ENCODE peak calls at places on chromosomes 1 and 21, in eight cellular contexts. Q, P, J, W, Z, U, C and H are unnamed samples. For H3K4me1 and H3K9me3, the result is how much of the 10 kb centered on the place peaks cover.

GRCh38 chr1:173925306-173926242 is 8.4 kb upstream of the SERPINC1 start:
- DNase-seq in Q (no peak), P (no peak), J (no peak), W (no peak), Z (no peak), U (no peak), C (no peak), H (no peak)

GRCh38 chr1:198845851-198846250 is 207.0 kb downstream of the PTPRC start:
- DNase-seq in Q (no peak), P (no peak), J (no peak), W (no peak), Z (no peak), U (no peak), C (peak), H (no peak)

GRCh38 chr21:38817371-38818335 is 11.9 kb downstream of the ETS2 start:
- DNase-seq in Q (no peak), P (peak), J (peak), W (peak), Z (no peak), U (no peak), C (peak), H (no peak)

GRCh38 chr1:19361231-19362147 is 49.4 kb downstream of the SLC66A1 start:
- DNase-seq in Q (no peak), P (peak), J (no peak), W (no peak), Z (peak), U (no peak), C (peak), H (peak)

GRCh38 chr1:198232407-198232806 is 75.6 kb downstream of the NEK7 start:
- DNase-seq in Q (no peak), P (peak), J (no peak), W (no peak), Z (no peak), U (no peak), C (peak), H (no peak)

GRCh38 chr1:101463195-101463594 is 226.4 kb downstream of the S1PR1 start:
- DNase-seq in Q (no peak), P (peak), J (no peak), W (no peak), Z (no peak), U (no peak), C (no peak), H (no peak)

GRCh38 chr1:21887216-21887736 is 49.8 kb downstream of the HSPG2 start:
- DNase-seq in Q (no peak), P (no peak), J (no peak), W (no peak), Z (no peak), U (no peak), C (no peak), H (no peak)

GRCh38 chr1:43919906-43920305 is 13.7 kb upstream of the ARTN start:
- DNase-seq in Q (no peak), P (no peak), J (no peak), W (no peak), Z (no peak), U (no peak), C (no peak), H (no peak)

GRCh38 chr1:59005491-59006308 is 221.9 kb upstream of the JUN start:
- DNase-seq in Q (peak), P (no peak), J (no peak), W (no peak), Z (no peak), U (no peak), C (no peak), H (no peak)

GRCh38 chr21:40847956-40848355 is 998 bp upstream of the DSCAM start:
- DNase-seq in Q (no peak), P (no peak), J (no peak), W (no peak), Z (no peak), U (no peak), C (no peak), H (no peak)

GRCh38 chr21:40851749-40852148 is 4.8 kb upstream of the DSCAM start:
- DNase-seq in Q (no peak), P (no peak), J (no peak), W (no peak), Z (no peak), U (no peak), C (no peak), H (no peak)

GRCh38 chr21:40852563-40852962 is 5.6 kb upstream of the DSCAM start:
- DNase-seq in Q (no peak), P (no peak), J (no peak), W (no peak), Z (no peak), U (no peak), C (no peak), H (no peak)

GRCh38 chr21:40846566-40847411 is at the start of gene DSCAM:
- DNase-seq in Q (no peak), P (peak), J (no peak), W (no peak), Z (no peak), U (no peak), C (peak), H (no peak)

GRCh38 chr21:40850071-40850470 is 3.1 kb upstream of the DSCAM start:
- DNase-seq in Q (no peak), P (peak), J (no peak), W (no peak), Z (no peak), U (no peak), C (no peak), H (no peak)
- H3K27ac ChIP-seq in Q (no peak), P (no peak), J (no peak), W (no peak), Z (no peak), U (no peak), C (no peak), H (no peak)

DNA sequence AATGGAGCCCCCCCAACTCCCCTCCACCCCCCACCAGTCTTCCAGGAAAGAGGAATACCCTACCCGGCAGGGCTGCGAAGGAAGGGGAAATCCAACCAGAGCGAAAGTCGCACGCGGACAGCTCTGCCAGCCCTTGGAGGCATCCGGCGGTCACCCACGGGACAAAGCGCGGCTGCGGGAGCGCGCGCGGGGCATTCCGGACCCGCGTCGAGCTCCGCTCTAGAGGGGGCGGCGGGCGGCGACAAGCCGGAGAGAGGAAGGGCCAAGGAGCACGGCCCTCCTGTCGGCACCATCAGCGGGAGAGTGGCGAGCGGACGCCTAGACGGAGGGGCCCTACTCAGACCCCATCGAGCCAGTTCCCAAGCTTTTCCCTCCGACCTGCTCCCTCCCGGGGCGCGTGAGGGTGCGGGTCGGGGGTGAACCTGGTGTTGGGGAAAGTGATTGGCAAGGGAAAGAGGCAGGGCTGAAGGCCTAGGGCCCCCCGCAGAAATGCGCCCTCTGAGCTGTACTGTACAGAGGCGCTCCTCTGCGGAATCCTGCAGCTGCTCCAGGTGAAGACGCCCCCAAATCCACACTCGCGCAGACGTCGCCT is 432 bp upstream of the RASSF5 start:
- DNase-seq in Q (no peak), P (no peak), J (no peak), W (peak), Z (peak), U (peak), C (no peak), H (no peak)
- H3K4me1 ChIP-seq in Q (under half), P (under half), J (half or more), W (under half), Z (under half), U (half or more), C (under half), H (under half)

GRCh38 chr1:238364214-238364892 is 473.6 kb upstream of the ZP4 start:
- DNase-seq in Q (no peak), P (no peak), J (no peak), W (no peak), Z (no peak), U (no peak), C (no peak), H (no peak)
- H3K9me3 ChIP-seq in Q (under half), P (under half), J (under half), W (under half), Z (under half), U (under half), C (under half), H (under half)

DNA sequence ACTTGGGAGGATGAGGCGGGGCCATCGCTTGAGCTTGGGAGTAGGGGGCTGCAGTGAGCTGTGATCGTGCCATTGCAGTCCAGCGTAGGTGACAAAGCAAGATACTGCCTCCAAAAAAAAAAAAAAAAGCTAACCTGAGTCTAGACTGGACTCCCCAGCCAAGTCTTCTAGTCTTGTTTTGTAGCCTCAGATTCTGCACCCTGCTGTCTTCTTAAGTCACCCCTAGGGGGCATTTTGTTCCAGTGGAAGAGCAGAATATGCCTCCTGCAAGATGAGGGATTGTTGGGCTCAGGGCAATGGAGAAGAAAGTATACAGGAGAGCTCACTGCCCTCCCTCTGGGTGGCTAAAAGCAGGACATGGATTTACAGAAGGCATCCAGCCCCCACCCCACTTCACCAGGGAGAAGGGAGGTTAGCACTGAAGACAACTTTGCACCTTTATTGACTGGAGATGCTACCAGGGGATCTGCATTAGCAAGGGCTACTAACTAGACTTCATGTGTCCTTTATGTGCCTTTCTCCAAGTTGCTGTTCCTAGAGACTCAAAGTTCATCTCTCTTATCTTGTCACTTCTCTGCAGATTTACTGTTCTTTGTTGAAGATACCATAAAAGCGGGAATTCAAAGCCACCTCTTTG is 15.3 kb upstream of the RNF187 start:
- DNase-seq in Q (no peak), P (peak), J (peak), W (no peak), Z (no peak), U (no peak), C (no peak), H (no peak)
- H3K27ac ChIP-seq in Q (no peak), P (no peak), J (no peak), W (no peak), Z (no peak), U (no peak), C (no peak), H (no peak)

GRCh38 chr1:3904843-3905185 is 4.7 kb upstream of the C1orf174 start:
- DNase-seq in Q (no peak), P (no peak), J (no peak), W (no peak), Z (no peak), U (peak), C (no peak), H (no peak)
- H3K4me1 ChIP-seq in Q (under half), P (under half), J (under half), W (under half), Z (under half), U (under half), C (under half), H (under half)

GRCh38 chr21:34135330-34135729 is 62.0 kb downstream of the MRPS6 start:
- DNase-seq in Q (no peak), P (no peak), J (no peak), W (no peak), Z (no peak), U (no peak), C (no peak), H (no peak)
- H3K9me3 ChIP-seq in Q (under half), P (under half), J (under half), W (under half), Z (under half), U (under half), C (under half), H (under half)

GRCh38 chr1:7608628-7609295 is 162.3 kb upstream of the VAMP3 start:
- DNase-seq in Q (no peak), P (no peak), J (peak), W (no peak), Z (peak), U (peak), C (peak), H (no peak)

GRCh38 chr1:7610106-7610731 is 160.9 kb upstream of the VAMP3 start:
- DNase-seq in Q (no peak), P (no peak), J (peak), W (no peak), Z (peak), U (no peak), C (no peak), H (no peak)

GRCh38 chr1:7606096-7606495 is 165.0 kb upstream of the VAMP3 start:
- DNase-seq in Q (no peak), P (no peak), J (no peak), W (no peak), Z (no peak), U (peak), C (no peak), H (no peak)

GRCh38 chr1:7609311-7609994 is 161.6 kb upstream of the VAMP3 start:
- DNase-seq in Q (no peak), P (no peak), J (peak), W (no peak), Z (no peak), U (no peak), C (no peak), H (no peak)

DNA sequence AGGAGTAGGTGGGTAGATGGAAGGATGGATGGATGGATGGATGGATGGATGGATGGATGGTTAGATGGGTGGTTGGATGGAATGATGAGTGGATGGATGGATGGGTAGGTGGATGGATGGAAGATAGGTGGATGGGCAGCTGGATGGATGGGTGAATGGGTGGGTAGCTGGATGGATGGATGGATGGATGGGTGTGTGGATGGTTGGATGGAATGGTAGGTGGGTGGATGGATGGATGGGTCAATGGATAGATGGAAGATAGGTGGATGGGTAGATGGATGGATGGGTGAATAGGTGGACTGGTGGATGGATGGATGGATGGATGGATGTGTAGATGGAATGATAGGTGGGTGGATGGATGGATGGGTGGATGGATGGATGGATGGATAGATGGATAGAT is 164.0 kb upstream of the VAMP3 start:
- DNase-seq in Q (no peak), P (no peak), J (no peak), W (no peak), Z (no peak), U (no peak), C (no peak), H (no peak)
- H3K27ac ChIP-seq in Q (no peak), P (no peak), J (no peak), W (no peak), Z (no peak), U (no peak), C (no peak), H (no peak)

GRCh38 chr1:209626633-209627348 is 25.4 kb downstream of the LAMB3 start:
- DNase-seq in Q (no peak), P (no peak), J (no peak), W (no peak), Z (no peak), U (no peak), C (no peak), H (no peak)

GRCh38 chr1:209628618-209629299 is 23.5 kb downstream of the LAMB3 start:
- DNase-seq in Q (no peak), P (no peak), J (no peak), W (no peak), Z (no peak), U (no peak), C (no peak), H (no peak)

GRCh38 chr1:209627349-209628196 is 24.7 kb downstream of the LAMB3 start:
- DNase-seq in Q (peak), P (no peak), J (peak), W (peak), Z (peak), U (peak), C (peak), H (peak)

GRCh38 chr1:209630383-209631219 is 21.6 kb downstream of the LAMB3 start:
- DNase-seq in Q (no peak), P (no peak), J (no peak), W (no peak), Z (peak), U (no peak), C (no peak), H (no peak)

GRCh38 chr1:209629621-209630382 is 22.4 kb downstream of the LAMB3 start:
- DNase-seq in Q (no peak), P (no peak), J (no peak), W (no peak), Z (no peak), U (no peak), C (no peak), H (no peak)
- H3K4me1 ChIP-seq in Q (under half), P (under half), J (under half), W (under half), Z (under half), U (under half), C (under half), H (under half)

DNA sequence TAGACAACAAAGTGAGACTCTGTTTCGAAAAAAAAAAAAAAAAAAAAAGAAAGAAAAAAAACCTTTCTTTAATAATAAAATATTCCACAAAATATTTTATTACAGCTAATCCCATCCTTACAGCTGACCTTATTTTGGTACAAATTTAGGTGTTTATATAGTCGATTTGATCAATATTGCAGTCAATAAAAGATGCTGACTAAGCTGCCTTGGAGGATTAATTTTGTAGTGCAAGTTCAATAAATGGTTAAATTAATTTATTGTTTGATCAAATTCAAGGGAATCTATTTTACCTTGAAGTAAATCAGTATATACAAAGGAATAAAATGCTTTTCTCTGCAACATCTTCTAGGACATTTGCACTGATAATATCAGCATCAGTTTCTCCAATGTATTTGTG is 1764.3 kb downstream of the NCAM2 start:
- DNase-seq in Q (no peak), P (no peak), J (no peak), W (no peak), Z (no peak), U (no peak), C (no peak), H (no peak)
- H3K9me3 ChIP-seq in Q (under half), P (under half), J (under half), W (under half), Z (under half), U (under half), C (under half), H (under half)